ENCODE peak calls at places on chromosomes 12 and 14, in four cellular contexts. One of them, this sample, is unnamed.

GRCh38 chr12:20280515-20280914 is 87.8 kb upstream of the PDE3A start:
- DNase-seq in stimulated activated CD8-positive, alpha-beta memory T cell treated with anti-CD3 and anti-CD28 coated beads, Interleukin-12 subunit alpha, Interleukin-12 subunit beta, amount 100 ng/mL, for 1 hour: no peak
- DNase-seq in hepatic stellate cell: no peak
- DNase-seq in hepatocyte: no peak
- DNase-seq in this sample: no peak

GRCh38 chr14:75548544-75548943 is 26.3 kb downstream of the BATF start:
- DNase-seq in stimulated activated CD8-positive, alpha-beta memory T cell treated with anti-CD3 and anti-CD28 coated beads, Interleukin-12 subunit alpha, Interleukin-12 subunit beta, amount 100 ng/mL, for 1 hour: no peak
- DNase-seq in hepatic stellate cell: no peak
- DNase-seq in hepatocyte: no peak
- DNase-seq in this sample: no peak

GRCh38 chr14:102903889-102904512 is 18.5 kb upstream of the AMN start:
- DNase-seq in stimulated activated CD8-positive, alpha-beta memory T cell treated with anti-CD3 and anti-CD28 coated beads, Interleukin-12 subunit alpha, Interleukin-12 subunit beta, amount 100 ng/mL, for 1 hour: no peak
- DNase-seq in hepatic stellate cell: no peak
- DNase-seq in hepatocyte: no peak
- DNase-seq in this sample: no peak

GRCh38 chr14:100078997-100079561 is 13.9 kb downstream of the EVL start:
- DNase-seq in stimulated activated CD8-positive, alpha-beta memory T cell treated with anti-CD3 and anti-CD28 coated beads, Interleukin-12 subunit alpha, Interleukin-12 subunit beta, amount 100 ng/mL, for 1 hour: peak
- DNase-seq in hepatic stellate cell: no peak
- DNase-seq in hepatocyte: peak
- DNase-seq in this sample: no peak

GRCh38 chr12:29320295-29321090 is 60.5 kb downstream of the ERGIC2 start:
- DNase-seq in stimulated activated CD8-positive, alpha-beta memory T cell treated with anti-CD3 and anti-CD28 coated beads, Interleukin-12 subunit alpha, Interleukin-12 subunit beta, amount 100 ng/mL, for 1 hour: no peak
- DNase-seq in hepatic stellate cell: peak
- DNase-seq in hepatocyte: no peak
- DNase-seq in this sample: peak

GRCh38 chr12:120199595-120200306 is 1.2 kb downstream of the RPLP0 start:
- DNase-seq in stimulated activated CD8-positive, alpha-beta memory T cell treated with anti-CD3 and anti-CD28 coated beads, Interleukin-12 subunit alpha, Interleukin-12 subunit beta, amount 100 ng/mL, for 1 hour: no peak
- DNase-seq in hepatic stellate cell: peak
- DNase-seq in hepatocyte: no peak
- DNase-seq in this sample: peak

GRCh38 chr14:38143170-38143569 is 64.5 kb upstream of the SSTR1 start:
- DNase-seq in stimulated activated CD8-positive, alpha-beta memory T cell treated with anti-CD3 and anti-CD28 coated beads, Interleukin-12 subunit alpha, Interleukin-12 subunit beta, amount 100 ng/mL, for 1 hour: no peak
- DNase-seq in hepatic stellate cell: no peak
- DNase-seq in hepatocyte: no peak
- DNase-seq in this sample: no peak

GRCh38 chr12:93174048-93174447 is 203.7 kb upstream of the NUDT4 start:
- DNase-seq in stimulated activated CD8-positive, alpha-beta memory T cell treated with anti-CD3 and anti-CD28 coated beads, Interleukin-12 subunit alpha, Interleukin-12 subunit beta, amount 100 ng/mL, for 1 hour: no peak
- DNase-seq in hepatic stellate cell: peak
- DNase-seq in hepatocyte: no peak
- DNase-seq in this sample: no peak

GRCh38 chr12:108799528-108800243 is 57.7 kb downstream of the SSH1 start:
- DNase-seq in stimulated activated CD8-positive, alpha-beta memory T cell treated with anti-CD3 and anti-CD28 coated beads, Interleukin-12 subunit alpha, Interleukin-12 subunit beta, amount 100 ng/mL, for 1 hour: no peak
- DNase-seq in hepatic stellate cell: no peak
- DNase-seq in hepatocyte: no peak
- DNase-seq in this sample: no peak

GRCh38 chr14:60724080-60724618 is at the start of gene SIX4:
- DNase-seq in stimulated activated CD8-positive, alpha-beta memory T cell treated with anti-CD3 and anti-CD28 coated beads, Interleukin-12 subunit alpha, Interleukin-12 subunit beta, amount 100 ng/mL, for 1 hour: no peak
- DNase-seq in hepatic stellate cell: peak
- DNase-seq in hepatocyte: peak
- DNase-seq in this sample: peak

GRCh38 chr14:105805701-105806100 is 279.3 kb downstream of the TMEM121 start:
- DNase-seq in stimulated activated CD8-positive, alpha-beta memory T cell treated with anti-CD3 and anti-CD28 coated beads, Interleukin-12 subunit alpha, Interleukin-12 subunit beta, amount 100 ng/mL, for 1 hour: no peak
- DNase-seq in hepatic stellate cell: no peak
- DNase-seq in hepatocyte: no peak
- DNase-seq in this sample: no peak

GRCh38 chr12:91877022-91877421 is 268.6 kb downstream of the BTG1 start:
- DNase-seq in stimulated activated CD8-positive, alpha-beta memory T cell treated with anti-CD3 and anti-CD28 coated beads, Interleukin-12 subunit alpha, Interleukin-12 subunit beta, amount 100 ng/mL, for 1 hour: peak
- DNase-seq in hepatic stellate cell: no peak
- DNase-seq in hepatocyte: no peak
- DNase-seq in this sample: no peak

GRCh38 chr12:34294671-34295365 is 272.5 kb downstream of the ALG10 start:
- DNase-seq in stimulated activated CD8-positive, alpha-beta memory T cell treated with anti-CD3 and anti-CD28 coated beads, Interleukin-12 subunit alpha, Interleukin-12 subunit beta, amount 100 ng/mL, for 1 hour: no peak
- DNase-seq in hepatic stellate cell: no peak
- DNase-seq in hepatocyte: no peak
- DNase-seq in this sample: no peak

GRCh38 chr14:61190341-61190740 is 90.8 kb downstream of the TMEM30B start:
- DNase-seq in stimulated activated CD8-positive, alpha-beta memory T cell treated with anti-CD3 and anti-CD28 coated beads, Interleukin-12 subunit alpha, Interleukin-12 subunit beta, amount 100 ng/mL, for 1 hour: no peak
- DNase-seq in hepatic stellate cell: no peak
- DNase-seq in hepatocyte: no peak
- DNase-seq in this sample: no peak

GRCh38 chr14:31889297-31889696 is 187.8 kb upstream of the ARHGAP5 start:
- DNase-seq in stimulated activated CD8-positive, alpha-beta memory T cell treated with anti-CD3 and anti-CD28 coated beads, Interleukin-12 subunit alpha, Interleukin-12 subunit beta, amount 100 ng/mL, for 1 hour: no peak
- DNase-seq in hepatic stellate cell: no peak
- DNase-seq in hepatocyte: no peak
- DNase-seq in this sample: no peak

GRCh38 chr14:94048676-94049624 is 22.8 kb downstream of the OTUB2 start:
- DNase-seq in stimulated activated CD8-positive, alpha-beta memory T cell treated with anti-CD3 and anti-CD28 coated beads, Interleukin-12 subunit alpha, Interleukin-12 subunit beta, amount 100 ng/mL, for 1 hour: no peak
- DNase-seq in hepatic stellate cell: no peak
- DNase-seq in hepatocyte: no peak
- DNase-seq in this sample: no peak

GRCh38 chr12:80484778-80485177 is 40.7 kb downstream of the PTPRQ start:
- DNase-seq in stimulated activated CD8-positive, alpha-beta memory T cell treated with anti-CD3 and anti-CD28 coated beads, Interleukin-12 subunit alpha, Interleukin-12 subunit beta, amount 100 ng/mL, for 1 hour: no peak
- DNase-seq in hepatic stellate cell: no peak
- DNase-seq in hepatocyte: no peak
- DNase-seq in this sample: no peak

GRCh38 chr12:113131556-113131955 is 4.0 kb downstream of the RASAL1 start:
- DNase-seq in stimulated activated CD8-positive, alpha-beta memory T cell treated with anti-CD3 and anti-CD28 coated beads, Interleukin-12 subunit alpha, Interleukin-12 subunit beta, amount 100 ng/mL, for 1 hour: no peak
- DNase-seq in hepatic stellate cell: no peak
- DNase-seq in hepatocyte: no peak
- DNase-seq in this sample: no peak

GRCh38 chr12:62785941-62786559 is 148.9 kb downstream of the PPM1H start:
- DNase-seq in stimulated activated CD8-positive, alpha-beta memory T cell treated with anti-CD3 and anti-CD28 coated beads, Interleukin-12 subunit alpha, Interleukin-12 subunit beta, amount 100 ng/mL, for 1 hour: no peak
- DNase-seq in hepatic stellate cell: peak
- DNase-seq in hepatocyte: peak
- DNase-seq in this sample: peak

GRCh38 chr14:103220134-103220981 is 97.1 kb downstream of the TNFAIP2 start:
- DNase-seq in stimulated activated CD8-positive, alpha-beta memory T cell treated with anti-CD3 and anti-CD28 coated beads, Interleukin-12 subunit alpha, Interleukin-12 subunit beta, amount 100 ng/mL, for 1 hour: no peak
- DNase-seq in hepatic stellate cell: no peak
- DNase-seq in hepatocyte: no peak
- DNase-seq in this sample: no peak

GRCh38 chr14:75970989-75971388 is 10.8 kb downstream of the TGFB3 start:
- DNase-seq in stimulated activated CD8-positive, alpha-beta memory T cell treated with anti-CD3 and anti-CD28 coated beads, Interleukin-12 subunit alpha, Interleukin-12 subunit beta, amount 100 ng/mL, for 1 hour: no peak
- DNase-seq in hepatic stellate cell: no peak
- DNase-seq in hepatocyte: no peak
- DNase-seq in this sample: no peak

GRCh38 chr14:54591461-54592245 is 24.7 kb downstream of the SAMD4A start:
- DNase-seq in stimulated activated CD8-positive, alpha-beta memory T cell treated with anti-CD3 and anti-CD28 coated beads, Interleukin-12 subunit alpha, Interleukin-12 subunit beta, amount 100 ng/mL, for 1 hour: no peak
- DNase-seq in hepatic stellate cell: no peak
- DNase-seq in hepatocyte: no peak
- DNase-seq in this sample: no peak

GRCh38 chr12:9754984-9755383 is 5.7 kb downstream of the CD69 start:
- DNase-seq in stimulated activated CD8-positive, alpha-beta memory T cell treated with anti-CD3 and anti-CD28 coated beads, Interleukin-12 subunit alpha, Interleukin-12 subunit beta, amount 100 ng/mL, for 1 hour: no peak
- DNase-seq in hepatic stellate cell: no peak
- DNase-seq in hepatocyte: no peak
- DNase-seq in this sample: no peak

GRCh38 chr14:72855913-72856312 is 38.0 kb downstream of the DPF3 start:
- DNase-seq in stimulated activated CD8-positive, alpha-beta memory T cell treated with anti-CD3 and anti-CD28 coated beads, Interleukin-12 subunit alpha, Interleukin-12 subunit beta, amount 100 ng/mL, for 1 hour: no peak
- DNase-seq in hepatic stellate cell: no peak
- DNase-seq in hepatocyte: no peak
- DNase-seq in this sample: no peak

GRCh38 chr12:77630341-77630740 is 200.4 kb upstream of the NAV3 start:
- DNase-seq in stimulated activated CD8-positive, alpha-beta memory T cell treated with anti-CD3 and anti-CD28 coated beads, Interleukin-12 subunit alpha, Interleukin-12 subunit beta, amount 100 ng/mL, for 1 hour: no peak
- DNase-seq in hepatic stellate cell: no peak
- DNase-seq in hepatocyte: no peak
- DNase-seq in this sample: no peak

GRCh38 chr14:76117789-76118188 is 33.9 kb upstream of the GPATCH2L start:
- DNase-seq in stimulated activated CD8-positive, alpha-beta memory T cell treated with anti-CD3 and anti-CD28 coated beads, Interleukin-12 subunit alpha, Interleukin-12 subunit beta, amount 100 ng/mL, for 1 hour: no peak
- DNase-seq in hepatic stellate cell: no peak
- DNase-seq in hepatocyte: no peak
- DNase-seq in this sample: no peak

GRCh38 chr12:130161261-130162231 is 718 bp upstream of the FZD10 start:
- DNase-seq in stimulated activated CD8-positive, alpha-beta memory T cell treated with anti-CD3 and anti-CD28 coated beads, Interleukin-12 subunit alpha, Interleukin-12 subunit beta, amount 100 ng/mL, for 1 hour: no peak
- DNase-seq in hepatic stellate cell: no peak
- DNase-seq in hepatocyte: peak
- DNase-seq in this sample: no peak

This sample was measured in amniotic stem cell.